ENCODE peak calls at places on chromosomes 5 and 9, in nine cellular contexts. One of them, this sample, is unnamed.

GRCh38 chr5:13188393-13188792 is 756.1 kb downstream of the DNAH5 start:
- DNase-seq in HepG2: no peak
- DNase-seq in skeletal muscle cell: no peak
- DNase-seq in ecto neural progenitor cell: no peak
- DNase-seq in naive thymus-derived CD4-positive, alpha-beta T cell: no peak
- DNase-seq in T-helper 2 cell: no peak
- DNase-seq in T-cell: no peak
- DNase-seq in left lobe of liver: no peak
- DNase-seq in PC-3: peak
- DNase-seq in this sample: no peak

GRCh38 chr9:19127881-19128719 is 808 bp upstream of the PLIN2 start:
- DNase-seq in skeletal muscle cell: no peak
- DNase-seq in naive thymus-derived CD4-positive, alpha-beta T cell: peak
- DNase-seq in PC-3: no peak
- DNase-seq in left lobe of liver: no peak
- DNase-seq in T-helper 2 cell: peak
- DNase-seq in HepG2: no peak
- DNase-seq in ecto neural progenitor cell: peak
- DNase-seq in T-cell: peak
- DNase-seq in this sample: no peak

GRCh38 chr9:120928015-120928719 is 1.6 kb upstream of the TRAF1 start:
- DNase-seq in T-cell: no peak
- DNase-seq in naive thymus-derived CD4-positive, alpha-beta T cell: peak
- DNase-seq in T-helper 2 cell: no peak
- DNase-seq in HepG2: no peak
- DNase-seq in PC-3: no peak
- DNase-seq in left lobe of liver: no peak
- DNase-seq in skeletal muscle cell: no peak
- DNase-seq in ecto neural progenitor cell: no peak
- DNase-seq in this sample: no peak

GRCh38 chr9:114434878-114435311 is 47.1 kb upstream of the AKNA start:
- DNase-seq in PC-3: peak
- DNase-seq in skeletal muscle cell: no peak
- DNase-seq in T-helper 2 cell: peak
- DNase-seq in ecto neural progenitor cell: no peak
- DNase-seq in T-cell: no peak
- DNase-seq in HepG2: peak
- DNase-seq in left lobe of liver: no peak
- DNase-seq in naive thymus-derived CD4-positive, alpha-beta T cell: peak
- DNase-seq in this sample: no peak

GRCh38 chr5:159184858-159185381 is 24.4 kb downstream of the RNF145 start:
- DNase-seq in PC-3: peak
- DNase-seq in naive thymus-derived CD4-positive, alpha-beta T cell: no peak
- DNase-seq in HepG2: no peak
- DNase-seq in skeletal muscle cell: peak
- DNase-seq in ecto neural progenitor cell: no peak
- DNase-seq in left lobe of liver: no peak
- DNase-seq in T-cell: no peak
- DNase-seq in T-helper 2 cell: no peak
- DNase-seq in this sample: no peak

GRCh38 chr5:10304932-10305331 is 2.8 kb downstream of the CMBL start:
- DNase-seq in HepG2: no peak
- DNase-seq in ecto neural progenitor cell: no peak
- DNase-seq in skeletal muscle cell: no peak
- DNase-seq in left lobe of liver: peak
- DNase-seq in PC-3: no peak
- DNase-seq in T-helper 2 cell: no peak
- DNase-seq in naive thymus-derived CD4-positive, alpha-beta T cell: no peak
- DNase-seq in T-cell: no peak
- DNase-seq in this sample: no peak

GRCh38 chr5:95925939-95926338 is 35.7 kb downstream of the ELL2 start:
- DNase-seq in ecto neural progenitor cell: no peak
- DNase-seq in PC-3: no peak
- DNase-seq in T-cell: no peak
- DNase-seq in T-helper 2 cell: peak
- DNase-seq in naive thymus-derived CD4-positive, alpha-beta T cell: no peak
- DNase-seq in skeletal muscle cell: no peak
- DNase-seq in HepG2: no peak
- DNase-seq in left lobe of liver: no peak
- DNase-seq in this sample: no peak

GRCh38 chr5:42573386-42573785 is 150.1 kb downstream of the GHR start:
- DNase-seq in skeletal muscle cell: no peak
- DNase-seq in naive thymus-derived CD4-positive, alpha-beta T cell: no peak
- DNase-seq in PC-3: no peak
- DNase-seq in T-helper 2 cell: no peak
- DNase-seq in left lobe of liver: peak
- DNase-seq in T-cell: no peak
- DNase-seq in HepG2: no peak
- DNase-seq in ecto neural progenitor cell: no peak
- DNase-seq in this sample: no peak

GRCh38 chr9:92506184-92506857 is 24.0 kb upstream of the ASPN start:
- DNase-seq in naive thymus-derived CD4-positive, alpha-beta T cell: no peak
- DNase-seq in PC-3: peak
- DNase-seq in left lobe of liver: no peak
- DNase-seq in ecto neural progenitor cell: no peak
- DNase-seq in HepG2: no peak
- DNase-seq in T-cell: no peak
- DNase-seq in T-helper 2 cell: no peak
- DNase-seq in skeletal muscle cell: peak
- DNase-seq in this sample: no peak

GRCh38 chr9:115008536-115008935 is 78.1 kb upstream of the TNFSF8 start:
- DNase-seq in HepG2: no peak
- DNase-seq in PC-3: peak
- DNase-seq in left lobe of liver: no peak
- DNase-seq in T-helper 2 cell: no peak
- DNase-seq in skeletal muscle cell: peak
- DNase-seq in ecto neural progenitor cell: no peak
- DNase-seq in naive thymus-derived CD4-positive, alpha-beta T cell: no peak
- DNase-seq in T-cell: no peak
- DNase-seq in this sample: no peak

GRCh38 chr9:78294290-78295176 is 2.4 kb upstream of the PSAT1 start:
- DNase-seq in ecto neural progenitor cell: no peak
- DNase-seq in left lobe of liver: no peak
- DNase-seq in T-helper 2 cell: no peak
- DNase-seq in PC-3: no peak
- DNase-seq in T-cell: no peak
- DNase-seq in skeletal muscle cell: no peak
- DNase-seq in HepG2: no peak
- DNase-seq in naive thymus-derived CD4-positive, alpha-beta T cell: no peak
- DNase-seq in this sample: no peak

GRCh38 chr5:169592937-169593650 is 9.5 kb downstream of the SPDL1 start:
- DNase-seq in skeletal muscle cell: no peak
- DNase-seq in T-cell: no peak
- DNase-seq in left lobe of liver: no peak
- DNase-seq in PC-3: peak
- DNase-seq in T-helper 2 cell: no peak
- DNase-seq in ecto neural progenitor cell: no peak
- DNase-seq in HepG2: no peak
- DNase-seq in naive thymus-derived CD4-positive, alpha-beta T cell: no peak
- DNase-seq in this sample: no peak

GRCh38 chr9:135490980-135491444 is 9.5 kb upstream of the MRPS2 start:
- DNase-seq in PC-3: no peak
- DNase-seq in T-helper 2 cell: no peak
- DNase-seq in left lobe of liver: peak
- DNase-seq in skeletal muscle cell: no peak
- DNase-seq in HepG2: peak
- DNase-seq in T-cell: no peak
- DNase-seq in ecto neural progenitor cell: no peak
- DNase-seq in naive thymus-derived CD4-positive, alpha-beta T cell: no peak
- DNase-seq in this sample: no peak

GRCh38 chr5:179343902-179344300 is 1.4 kb downstream of the ADAMTS2 start:
- DNase-seq in skeletal muscle cell: no peak
- DNase-seq in PC-3: no peak
- DNase-seq in T-helper 2 cell: peak
- DNase-seq in HepG2: no peak
- DNase-seq in naive thymus-derived CD4-positive, alpha-beta T cell: no peak
- DNase-seq in T-cell: no peak
- DNase-seq in ecto neural progenitor cell: peak
- DNase-seq in left lobe of liver: no peak
- DNase-seq in this sample: no peak

GRCh38 chr9:127519301-127520166 is 68.2 kb downstream of the LRSAM1 start:
- DNase-seq in left lobe of liver: no peak
- DNase-seq in ecto neural progenitor cell: peak
- DNase-seq in T-cell: no peak
- DNase-seq in naive thymus-derived CD4-positive, alpha-beta T cell: no peak
- DNase-seq in skeletal muscle cell: peak
- DNase-seq in PC-3: peak
- DNase-seq in T-helper 2 cell: peak
- DNase-seq in HepG2: no peak
- DNase-seq in this sample: peak

GRCh38 chr5:150289551-150290390 is at the start of gene CAMK2A:
- DNase-seq in left lobe of liver: no peak
- DNase-seq in HepG2: no peak
- DNase-seq in ecto neural progenitor cell: peak
- DNase-seq in naive thymus-derived CD4-positive, alpha-beta T cell: no peak
- DNase-seq in skeletal muscle cell: no peak
- DNase-seq in T-helper 2 cell: peak
- DNase-seq in T-cell: no peak
- DNase-seq in PC-3: no peak
- DNase-seq in this sample: no peak

GRCh38 chr9:101485873-101486692 is 47.6 kb upstream of the RNF20 start:
- DNase-seq in PC-3: no peak
- DNase-seq in left lobe of liver: peak
- DNase-seq in ecto neural progenitor cell: peak
- DNase-seq in HepG2: no peak
- DNase-seq in skeletal muscle cell: no peak
- DNase-seq in T-helper 2 cell: no peak
- DNase-seq in naive thymus-derived CD4-positive, alpha-beta T cell: no peak
- DNase-seq in T-cell: no peak
- DNase-seq in this sample: peak

GRCh38 chr5:133735346-133735745 is 123.0 kb upstream of the FSTL4 start:
- DNase-seq in T-helper 2 cell: no peak
- DNase-seq in PC-3: peak
- DNase-seq in skeletal muscle cell: no peak
- DNase-seq in left lobe of liver: no peak
- DNase-seq in HepG2: peak
- DNase-seq in T-cell: no peak
- DNase-seq in naive thymus-derived CD4-positive, alpha-beta T cell: no peak
- DNase-seq in ecto neural progenitor cell: no peak
- DNase-seq in this sample: no peak

GRCh38 chr5:95194856-95195255 is 90.0 kb downstream of the MCTP1 start:
- DNase-seq in T-helper 2 cell: no peak
- DNase-seq in left lobe of liver: no peak
- DNase-seq in T-cell: no peak
- DNase-seq in naive thymus-derived CD4-positive, alpha-beta T cell: no peak
- DNase-seq in HepG2: no peak
- DNase-seq in PC-3: no peak
- DNase-seq in skeletal muscle cell: no peak
- DNase-seq in ecto neural progenitor cell: no peak
- DNase-seq in this sample: no peak

GRCh38 chr9:9521033-9521779 is 1091.6 kb downstream of the PTPRD start:
- DNase-seq in skeletal muscle cell: no peak
- DNase-seq in PC-3: no peak
- DNase-seq in naive thymus-derived CD4-positive, alpha-beta T cell: no peak
- DNase-seq in T-helper 2 cell: no peak
- DNase-seq in ecto neural progenitor cell: no peak
- DNase-seq in left lobe of liver: no peak
- DNase-seq in T-cell: no peak
- DNase-seq in HepG2: no peak
- DNase-seq in this sample: no peak

GRCh38 chr5:76960004-76960625 is 7.3 kb downstream of the CRHBP start:
- DNase-seq in ecto neural progenitor cell: no peak
- DNase-seq in skeletal muscle cell: peak
- DNase-seq in PC-3: no peak
- DNase-seq in T-cell: no peak
- DNase-seq in HepG2: no peak
- DNase-seq in T-helper 2 cell: peak
- DNase-seq in left lobe of liver: no peak
- DNase-seq in naive thymus-derived CD4-positive, alpha-beta T cell: no peak
- DNase-seq in this sample: no peak

GRCh38 chr9:137244486-137245449 is 3.7 kb downstream of the TUBB4B start:
- DNase-seq in ecto neural progenitor cell: no peak
- DNase-seq in T-helper 2 cell: no peak
- DNase-seq in naive thymus-derived CD4-positive, alpha-beta T cell: no peak
- DNase-seq in skeletal muscle cell: no peak
- DNase-seq in PC-3: peak
- DNase-seq in left lobe of liver: no peak
- DNase-seq in T-cell: no peak
- DNase-seq in HepG2: no peak
- DNase-seq in this sample: no peak

GRCh38 chr5:40929049-40929448 is 19.8 kb downstream of the C7 start:
- DNase-seq in HepG2: no peak
- DNase-seq in skeletal muscle cell: no peak
- DNase-seq in T-helper 2 cell: no peak
- DNase-seq in T-cell: no peak
- DNase-seq in ecto neural progenitor cell: no peak
- DNase-seq in left lobe of liver: no peak
- DNase-seq in naive thymus-derived CD4-positive, alpha-beta T cell: no peak
- DNase-seq in PC-3: peak
- DNase-seq in this sample: no peak